ENCODE peak calls at places on chromosomes 4 and X, in four cellular contexts. One of them, this sample, is unnamed.

GRCh38 chr4:168907119-168907698 is 102.8 kb downstream of the CBR4 start:
- DNase-seq in kidney epithelial cell: no peak
- DNase-seq in CD4-positive, alpha-beta memory T cell: no peak
- DNase-seq in bronchial epithelial cell: no peak
- DNase-seq in this sample: no peak

GRCh38 chrX:10512258-10512657 is 108.1 kb downstream of the MID1 start:
- DNase-seq in kidney epithelial cell: peak; percentile 52
- DNase-seq in CD4-positive, alpha-beta memory T cell: no peak
- DNase-seq in bronchial epithelial cell: no peak
- DNase-seq in this sample: no peak

GRCh38 chrX:126820700-126821420 is 1.3 kb downstream of the PRR32 start:
- DNase-seq in kidney epithelial cell: no peak
- DNase-seq in CD4-positive, alpha-beta memory T cell: no peak
- DNase-seq in bronchial epithelial cell: no peak
- DNase-seq in this sample: no peak

GRCh38 chr4:167233523-167234387 is 539 bp downstream of the SPOCK3 start:
- DNase-seq in kidney epithelial cell: no peak
- DNase-seq in CD4-positive, alpha-beta memory T cell: no peak
- DNase-seq in bronchial epithelial cell: peak; percentile 34
- DNase-seq in this sample: no peak

GRCh38 chr4:87117051-87117729 is 103.2 kb downstream of the KLHL8 start:
- DNase-seq in kidney epithelial cell: peak; percentile 90
- DNase-seq in CD4-positive, alpha-beta memory T cell: no peak
- DNase-seq in bronchial epithelial cell: no peak
- DNase-seq in this sample: no peak

GRCh38 chr4:6781561-6781960 is 966 bp upstream of the KIAA0232 start:
- DNase-seq in kidney epithelial cell: no peak
- DNase-seq in CD4-positive, alpha-beta memory T cell: no peak
- DNase-seq in bronchial epithelial cell: no peak
- DNase-seq in this sample: no peak

GRCh38 chrX:118976599-118977340 is 2.4 kb downstream of the LONRF3 start:
- DNase-seq in kidney epithelial cell: no peak
- DNase-seq in CD4-positive, alpha-beta memory T cell: peak; percentile 11
- DNase-seq in bronchial epithelial cell: peak; percentile 5
- DNase-seq in this sample: no peak

GRCh38 chr4:82785248-82786003 is 13.2 kb downstream of the SCD5 start:
- DNase-seq in kidney epithelial cell: peak; percentile 60
- DNase-seq in CD4-positive, alpha-beta memory T cell: no peak
- DNase-seq in bronchial epithelial cell: peak; percentile 96
- DNase-seq in this sample: peak; percentile 78

GRCh38 chr4:168183717-168184571 is 91.6 kb downstream of the ANXA10 start:
- DNase-seq in kidney epithelial cell: no peak
- DNase-seq in CD4-positive, alpha-beta memory T cell: peak; percentile 10
- DNase-seq in bronchial epithelial cell: peak; percentile 54
- DNase-seq in this sample: peak; percentile 4

GRCh38 chr4:16626945-16627344 is 271.5 kb downstream of the LDB2 start:
- DNase-seq in kidney epithelial cell: peak; percentile 26
- DNase-seq in CD4-positive, alpha-beta memory T cell: no peak
- DNase-seq in bronchial epithelial cell: no peak
- DNase-seq in this sample: peak; percentile 94

GRCh38 chrX:318739-319578 is at the start of gene GTPBP6:
- DNase-seq in kidney epithelial cell: peak; percentile 95
- DNase-seq in CD4-positive, alpha-beta memory T cell: peak; percentile 100
- DNase-seq in bronchial epithelial cell: peak; percentile 97
- DNase-seq in this sample: peak; percentile 99

GRCh38 chrX:120308959-120309872 is 2.0 kb downstream of the TMEM255A start:
- DNase-seq in kidney epithelial cell: no peak
- DNase-seq in CD4-positive, alpha-beta memory T cell: peak; percentile 78
- DNase-seq in bronchial epithelial cell: peak; percentile 56
- DNase-seq in this sample: no peak

GRCh38 chr4:176335421-176335820 is 15.7 kb downstream of the SPCS3 start:
- DNase-seq in kidney epithelial cell: no peak
- DNase-seq in CD4-positive, alpha-beta memory T cell: no peak
- DNase-seq in bronchial epithelial cell: peak; percentile 54
- DNase-seq in this sample: no peak

GRCh38 chr4:1309261-1310010 is 19.7 kb downstream of the MAEA start:
- DNase-seq in kidney epithelial cell: peak; percentile 84
- DNase-seq in CD4-positive, alpha-beta memory T cell: no peak
- DNase-seq in bronchial epithelial cell: peak; percentile 72
- DNase-seq in this sample: peak; percentile 65

GRCh38 chr4:92381640-92382039 is 77.9 kb downstream of the GRID2 start:
- DNase-seq in kidney epithelial cell: peak; percentile 1
- DNase-seq in CD4-positive, alpha-beta memory T cell: no peak
- DNase-seq in bronchial epithelial cell: peak; percentile 6
- DNase-seq in this sample: no peak

GRCh38 chr4:108336076-108336475 is 167.3 kb upstream of the LEF1 start:
- DNase-seq in kidney epithelial cell: peak; percentile 72
- DNase-seq in CD4-positive, alpha-beta memory T cell: no peak
- DNase-seq in bronchial epithelial cell: peak; percentile 74
- DNase-seq in this sample: no peak

GRCh38 chrX:39972340-39972739 is 125.4 kb downstream of the BCOR start:
- DNase-seq in kidney epithelial cell: no peak
- DNase-seq in CD4-positive, alpha-beta memory T cell: no peak
- DNase-seq in bronchial epithelial cell: no peak
- DNase-seq in this sample: peak; percentile 32

GRCh38 chrX:131577999-131578734 is 34.3 kb downstream of the OR13H1 start:
- DNase-seq in kidney epithelial cell: no peak
- DNase-seq in CD4-positive, alpha-beta memory T cell: no peak
- DNase-seq in bronchial epithelial cell: no peak
- DNase-seq in this sample: no peak
- H3K4me3 ChIP-seq in kidney epithelial cell: no peak overlapping the region
- H3K4me3 ChIP-seq in CD4-positive, alpha-beta memory T cell: no peak overlapping the region
- H3K4me3 ChIP-seq in bronchial epithelial cell: no peak overlapping the region
- H3K4me3 ChIP-seq in this sample: no peak overlapping the region

DNA sequence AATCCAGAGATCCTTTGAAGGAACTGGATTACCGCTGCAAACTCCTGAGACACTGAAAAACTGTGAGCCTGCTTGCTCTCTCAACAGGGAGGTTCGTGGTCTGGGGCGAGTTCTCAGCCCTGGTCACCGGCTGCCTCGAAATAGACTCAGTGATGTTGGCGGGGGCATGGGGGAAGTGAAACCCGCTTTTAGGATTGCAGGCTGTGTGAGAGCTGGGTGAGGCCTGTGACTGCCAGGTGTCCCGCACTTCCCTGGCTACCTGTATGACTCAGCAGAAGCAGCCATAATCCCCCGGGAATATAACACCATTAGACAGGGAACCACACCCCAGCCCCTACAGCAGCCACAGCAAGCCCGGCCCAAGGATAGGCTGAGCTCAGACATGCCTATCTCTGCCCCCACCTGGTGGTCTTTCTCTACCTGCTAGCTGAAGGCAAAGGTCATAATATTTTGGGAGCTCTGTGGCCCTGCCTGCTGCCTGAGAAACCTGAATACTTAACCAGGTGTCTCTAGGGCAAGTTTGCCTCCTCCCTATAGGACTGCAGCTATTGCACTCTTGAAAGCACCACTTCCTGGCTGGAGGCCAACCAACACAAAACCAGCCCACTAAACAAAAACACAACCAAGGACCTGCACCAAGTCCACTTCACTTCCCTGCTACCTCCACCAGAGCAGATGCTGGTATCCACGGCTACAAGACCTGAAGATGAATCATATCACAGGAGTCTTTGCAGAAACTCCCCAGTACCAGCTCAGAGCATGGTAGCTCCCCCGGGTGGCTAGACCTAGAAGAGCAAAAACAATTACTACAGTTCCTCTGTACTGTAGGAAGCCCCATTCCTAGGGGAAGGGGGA is 202.0 kb downstream of the RRAGB start:
- DNase-seq in kidney epithelial cell: no peak
- DNase-seq in CD4-positive, alpha-beta memory T cell: no peak
- DNase-seq in bronchial epithelial cell: no peak
- DNase-seq in this sample: no peak
- H3K4me3 ChIP-seq in kidney epithelial cell: no peak overlapping the region
- H3K4me3 ChIP-seq in CD4-positive, alpha-beta memory T cell: no peak overlapping the region
- H3K4me3 ChIP-seq in bronchial epithelial cell: no peak overlapping the region
- H3K4me3 ChIP-seq in this sample: no peak overlapping the region

GRCh38 chr4:72569719-72570235 is 756 bp upstream of the ADAMTS3 start:
- DNase-seq in kidney epithelial cell: no peak
- DNase-seq in CD4-positive, alpha-beta memory T cell: no peak
- DNase-seq in bronchial epithelial cell: peak; percentile 7
- DNase-seq in this sample: no peak
- H3K4me3 ChIP-seq in kidney epithelial cell: peak overlapping the region; percentile 56
- H3K4me3 ChIP-seq in CD4-positive, alpha-beta memory T cell: no peak overlapping the region
- H3K4me3 ChIP-seq in bronchial epithelial cell: peak overlapping the region; percentile 54
- H3K4me3 ChIP-seq in this sample: peak overlapping the region; percentile 75

DNA sequence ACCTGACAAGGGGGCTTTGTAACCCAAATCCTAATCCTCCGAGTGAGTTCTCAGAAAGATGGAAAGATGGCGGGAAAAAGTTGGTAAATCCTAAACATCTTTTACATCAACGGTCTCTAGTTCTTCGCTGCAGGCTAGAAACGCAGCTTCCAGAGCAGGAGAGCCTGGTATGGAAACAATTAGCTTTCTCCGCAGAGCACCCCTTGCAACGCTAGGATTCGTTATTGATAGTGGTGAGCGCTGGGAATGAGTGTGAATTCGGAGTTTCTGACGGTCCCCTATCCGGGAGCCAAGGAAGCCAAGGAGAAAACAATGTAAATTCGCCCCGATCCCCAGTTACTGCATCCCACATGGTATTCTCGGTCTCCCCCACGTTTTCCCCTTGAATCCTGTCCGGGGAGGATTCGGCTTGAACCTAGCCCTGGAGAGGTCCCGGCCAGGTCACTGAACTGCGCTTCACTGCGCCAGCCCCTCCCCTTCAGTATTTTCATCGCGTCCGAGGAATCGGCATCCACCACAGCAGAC is 4.7 kb upstream of the NEUROG2 start:
- DNase-seq in kidney epithelial cell: no peak
- DNase-seq in CD4-positive, alpha-beta memory T cell: no peak
- DNase-seq in bronchial epithelial cell: no peak
- DNase-seq in this sample: no peak
- H3K4me3 ChIP-seq in kidney epithelial cell: no peak overlapping the region
- H3K4me3 ChIP-seq in CD4-positive, alpha-beta memory T cell: no peak overlapping the region
- H3K4me3 ChIP-seq in bronchial epithelial cell: no peak overlapping the region
- H3K4me3 ChIP-seq in this sample: no peak overlapping the region

GRCh38 chr4:8398347-8398746 is 42.2 kb downstream of the ACOX3 start:
- DNase-seq in kidney epithelial cell: no peak
- DNase-seq in CD4-positive, alpha-beta memory T cell: no peak
- DNase-seq in bronchial epithelial cell: no peak
- DNase-seq in this sample: no peak
- H3K4me3 ChIP-seq in kidney epithelial cell: no peak overlapping the region
- H3K4me3 ChIP-seq in CD4-positive, alpha-beta memory T cell: no peak overlapping the region
- H3K4me3 ChIP-seq in bronchial epithelial cell: no peak overlapping the region
- H3K4me3 ChIP-seq in this sample: no peak overlapping the region

DNA sequence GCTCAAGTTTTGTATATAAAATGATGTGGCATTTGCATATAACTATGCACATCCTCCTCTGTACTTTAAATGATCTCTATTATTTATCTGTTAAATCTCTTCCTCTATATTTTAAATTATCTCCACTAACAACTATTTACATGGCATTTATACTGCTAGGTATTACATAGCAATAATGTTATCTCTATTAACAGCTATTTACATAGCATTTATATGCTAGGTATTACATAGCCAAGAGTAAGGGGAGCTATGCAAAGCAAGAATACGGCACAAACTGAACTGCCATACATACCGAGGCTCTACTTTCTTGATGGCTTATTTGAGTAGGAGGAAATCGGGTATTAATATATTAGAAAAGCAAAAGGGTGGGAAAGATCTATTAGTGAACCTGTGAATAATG is 12.7 kb downstream of the RPS6KA6 start:
- DNase-seq in kidney epithelial cell: no peak
- DNase-seq in CD4-positive, alpha-beta memory T cell: no peak
- DNase-seq in bronchial epithelial cell: no peak
- DNase-seq in this sample: no peak
- H3K4me3 ChIP-seq in kidney epithelial cell: no peak overlapping the region
- H3K4me3 ChIP-seq in CD4-positive, alpha-beta memory T cell: no peak overlapping the region
- H3K4me3 ChIP-seq in bronchial epithelial cell: no peak overlapping the region
- H3K4me3 ChIP-seq in this sample: no peak overlapping the region

GRCh38 chr4:3077796-3078195 is 3.3 kb downstream of the HTT start:
- DNase-seq in kidney epithelial cell: no peak
- DNase-seq in CD4-positive, alpha-beta memory T cell: no peak
- DNase-seq in bronchial epithelial cell: no peak
- DNase-seq in this sample: no peak

GRCh38 chr4:3073158-3074077 is 920 bp downstream of the HTT-AS start:
- DNase-seq in kidney epithelial cell: no peak
- DNase-seq in CD4-positive, alpha-beta memory T cell: no peak
- DNase-seq in bronchial epithelial cell: no peak
- DNase-seq in this sample: no peak

GRCh38 chr4:3074846-3075651 is 568 bp downstream of the HTT start:
- DNase-seq in kidney epithelial cell: no peak
- DNase-seq in CD4-positive, alpha-beta memory T cell: no peak
- DNase-seq in bronchial epithelial cell: peak; percentile 57
- DNase-seq in this sample: no peak

GRCh38 chr4:3074078-3074845 is at the start of the genes HTT and HTT-AS:
- DNase-seq in kidney epithelial cell: peak; percentile 69
- DNase-seq in CD4-positive, alpha-beta memory T cell: peak; percentile 94
- DNase-seq in bronchial epithelial cell: peak; percentile 87
- DNase-seq in this sample: peak; percentile 75

GRCh38 chr4:3075652-3075981 is 1.1 kb downstream of the HTT start:
- DNase-seq in kidney epithelial cell: no peak
- DNase-seq in CD4-positive, alpha-beta memory T cell: no peak
- DNase-seq in bronchial epithelial cell: no peak
- DNase-seq in this sample: no peak
- H3K4me3 ChIP-seq in kidney epithelial cell: peak overlapping the region; percentile 52
- H3K4me3 ChIP-seq in CD4-positive, alpha-beta memory T cell: no peak overlapping the region
- H3K4me3 ChIP-seq in bronchial epithelial cell: peak overlapping the region; percentile 91
- H3K4me3 ChIP-seq in this sample: peak overlapping the region; percentile 69

GRCh38 chr4:189215574-189215973 is 725.1 kb upstream of the FRG1 start:
- DNase-seq in kidney epithelial cell: no peak
- DNase-seq in CD4-positive, alpha-beta memory T cell: no peak
- DNase-seq in bronchial epithelial cell: no peak
- DNase-seq in this sample: no peak
- H3K4me3 ChIP-seq in kidney epithelial cell: no peak overlapping the region
- H3K4me3 ChIP-seq in CD4-positive, alpha-beta memory T cell: no peak overlapping the region
- H3K4me3 ChIP-seq in bronchial epithelial cell: no peak overlapping the region
- H3K4me3 ChIP-seq in this sample: no peak overlapping the region